ENCODE peak calls at places on chromosomes 12 and 14, in seven cellular contexts. G is dorsolateral prefrontal cortex, Q is adrenal gland, Z is SK-N-SH, P is PC-3, U is iPS DF 6.9, D is aorta. E is an unnamed sample.

GRCh38 chr12:4742421-4742970 is 22.3 kb downstream of the GALNT8 start:
- DNase-seq in G (no peak), Q (no peak), Z (no peak), P (no peak), U (no peak), D (no peak), E (no peak)

GRCh38 chr12:129531004-129531403 is 372.8 kb downstream of the TMEM132D start:
- DNase-seq in G (no peak), Q (no peak), Z (no peak), P (peak; percentile 19), U (no peak), D (no peak), E (no peak)

GRCh38 chr12:6703631-6704030 is 3.0 kb upstream of the PIANP start:
- DNase-seq in G (no peak), Q (no peak), Z (no peak), P (no peak), U (no peak), D (peak; percentile 28), E (no peak)

GRCh38 chr12:42701079-42701478 is 111.5 kb upstream of the PRICKLE1 start:
- DNase-seq in G (no peak), Q (no peak), Z (no peak), P (no peak), U (no peak), D (no peak), E (no peak)

GRCh38 chr14:90091393-90091792 is 29.6 kb downstream of the KCNK13 start:
- DNase-seq in G (no peak), Q (no peak), Z (peak; percentile 50), P (peak; percentile 93), U (no peak), D (no peak), E (peak; percentile 89)

GRCh38 chr14:33836203-33836894 is 114.5 kb downstream of the EGLN3 start:
- DNase-seq in G (no peak), Q (no peak), Z (no peak), P (no peak), U (no peak), D (no peak), E (no peak)

GRCh38 chr12:51368640-51369517 is 22.3 kb downstream of the GALNT6 start:
- DNase-seq in G (no peak), Q (peak; percentile 36), Z (no peak), P (no peak), U (no peak), D (peak; percentile 66), E (no peak)

GRCh38 chr12:118456741-118457140 is 80.4 kb downstream of the SUDS3 start:
- DNase-seq in G (no peak), Q (no peak), Z (no peak), P (no peak), U (no peak), D (no peak), E (no peak)

GRCh38 chr12:107670999-107671643 is 14.5 kb upstream of the PWP1 start:
- DNase-seq in G (no peak), Q (no peak), Z (no peak), P (peak; percentile 20), U (peak; percentile 68), D (no peak), E (peak; percentile 34)

GRCh38 chr12:55931317-55931779 is 386 bp downstream of the DGKA start:
- DNase-seq in G (no peak), Q (no peak), Z (no peak), P (no peak), U (no peak), D (no peak), E (no peak)

GRCh38 chr12:111597731-111598636 is 1.1 kb downstream of the ATXN2 start:
- DNase-seq in G (peak; percentile 42), Q (peak; percentile 58), Z (peak; percentile 88), P (peak; percentile 30), U (no peak), D (peak; percentile 73), E (peak; percentile 55)

GRCh38 chr12:76127588-76127987 is 43.1 kb upstream of the NAP1L1 start:
- DNase-seq in G (no peak), Q (no peak), Z (no peak), P (no peak), U (no peak), D (no peak), E (no peak)
- H3K27ac ChIP-seq in G (no peak overlapping the region), Q (no peak overlapping the region), Z (no peak overlapping the region), P (no peak overlapping the region), U (no peak overlapping the region), D (no peak overlapping the region), E (no peak overlapping the region)

GRCh38 chr12:71426030-71426570 is 13.5 kb upstream of the LGR5 start:
- DNase-seq in G (no peak), Q (no peak), Z (no peak), P (no peak), U (no peak), D (no peak), E (no peak)

GRCh38 chr12:71415336-71416231 is 24.0 kb upstream of the LGR5 start:
- DNase-seq in G (no peak), Q (no peak), Z (peak; percentile 68), P (peak; percentile 81), U (no peak), D (no peak), E (peak; percentile 73)

GRCh38 chr12:71426648-71427047 is 12.9 kb upstream of the LGR5 start:
- DNase-seq in G (no peak), Q (no peak), Z (no peak), P (peak; percentile 50), U (no peak), D (no peak), E (peak; percentile 38)

GRCh38 chr12:71425568-71425967 is 14.0 kb upstream of the LGR5 start:
- DNase-seq in G (no peak), Q (no peak), Z (no peak), P (no peak), U (no peak), D (no peak), E (no peak)

GRCh38 chr12:71421007-71421406 is 18.6 kb upstream of the LGR5 start:
- DNase-seq in G (no peak), Q (no peak), Z (no peak), P (no peak), U (no peak), D (no peak), E (no peak)
- H3K4me3 ChIP-seq in G (no peak overlapping the region), Q (no peak overlapping the region), Z (no peak overlapping the region), P (no peak overlapping the region), U (no peak overlapping the region), D (no peak overlapping the region), E (no peak overlapping the region)

DNA sequence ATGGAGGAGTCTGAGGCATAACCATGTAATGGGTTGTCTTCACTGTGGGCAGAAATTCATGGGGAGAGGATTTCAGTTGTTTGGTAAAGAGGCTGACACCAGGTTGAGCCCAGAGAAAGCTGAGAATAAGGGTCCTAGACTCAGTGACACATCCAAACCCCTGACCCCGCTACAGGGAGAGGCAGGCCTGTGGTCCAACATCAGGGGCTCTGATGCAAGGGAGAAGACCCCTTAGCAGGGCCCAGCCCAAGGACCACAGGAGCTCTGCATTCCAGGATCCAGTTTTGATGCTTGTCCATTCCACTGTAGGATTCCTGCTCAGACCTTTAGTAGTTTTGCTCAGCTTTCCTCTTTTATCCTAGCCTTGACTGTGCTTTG is 15.5 kb downstream of the GPR68 start:
- DNase-seq in G (no peak), Q (no peak), Z (no peak), P (no peak), U (no peak), D (no peak), E (no peak)
- H3K27ac ChIP-seq in G (no peak overlapping the region), Q (no peak overlapping the region), Z (no peak overlapping the region), P (peak overlapping the region; percentile 89), U (no peak overlapping the region), D (no peak overlapping the region), E (no peak overlapping the region)

GRCh38 chr12:116968986-116969385 is 58.2 kb downstream of the FBXW8 start:
- DNase-seq in G (no peak), Q (no peak), Z (no peak), P (no peak), U (no peak), D (no peak), E (no peak)
- H3K4me3 ChIP-seq in G (no peak overlapping the region), Q (no peak overlapping the region), Z (no peak overlapping the region), P (no peak overlapping the region), U (no peak overlapping the region), D (no peak overlapping the region), E (no peak overlapping the region)

DNA sequence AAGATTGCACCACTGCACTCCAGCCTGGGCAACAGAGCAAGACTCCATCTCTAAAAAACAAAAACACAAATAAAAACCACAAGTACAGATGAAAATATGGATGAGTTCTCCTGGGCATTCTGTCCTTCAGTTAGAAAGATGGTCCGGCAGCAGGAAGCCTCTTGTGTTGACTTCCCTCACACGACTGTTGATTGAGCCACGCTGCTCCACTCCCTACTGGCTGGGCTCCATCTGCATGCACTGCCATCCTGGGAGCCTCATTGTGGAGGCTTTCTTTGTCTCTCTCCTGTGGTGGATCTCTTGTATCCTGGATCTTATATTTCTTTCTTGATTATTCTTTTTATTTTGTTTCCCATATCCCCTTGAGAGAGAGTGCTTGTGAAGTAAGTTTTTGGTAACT is 30.8 kb upstream of the TBC1D30 start:
- DNase-seq in G (no peak), Q (no peak), Z (no peak), P (no peak), U (no peak), D (no peak), E (no peak)
- H3K27ac ChIP-seq in G (no peak overlapping the region), Q (no peak overlapping the region), Z (no peak overlapping the region), P (no peak overlapping the region), U (no peak overlapping the region), D (no peak overlapping the region), E (no peak overlapping the region)

DNA sequence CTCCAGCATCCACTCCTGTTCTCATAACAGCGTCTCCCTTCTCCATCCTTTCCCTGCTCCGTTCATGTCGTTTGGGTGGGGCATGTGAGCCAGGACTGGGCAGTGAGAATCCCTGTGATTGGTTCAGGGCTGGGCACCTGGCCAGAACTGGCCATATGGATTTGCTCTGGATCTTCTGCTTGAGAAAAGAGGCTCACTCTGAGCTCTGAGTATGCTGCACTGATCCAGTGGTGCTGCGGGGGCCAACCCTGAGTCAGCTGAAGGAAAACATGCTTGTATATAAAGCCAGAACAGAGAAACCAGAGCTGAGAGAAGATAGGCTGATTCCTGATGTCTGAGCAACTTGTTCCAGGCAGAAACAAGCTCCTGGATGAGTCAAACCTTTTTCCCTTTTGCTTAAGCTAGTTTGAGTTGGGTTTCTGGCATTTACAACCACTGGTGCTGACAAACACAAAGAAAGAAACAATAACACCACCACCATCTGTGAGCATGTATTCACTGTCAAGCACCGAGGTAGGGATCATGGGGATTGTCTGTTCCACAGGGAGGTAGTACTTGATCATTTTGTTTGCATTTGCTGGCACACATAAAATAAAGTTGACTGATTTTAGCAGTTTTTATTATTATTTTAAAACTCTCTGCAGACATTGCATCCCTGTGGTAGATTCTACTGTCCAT is 14.0 kb upstream of the HPD start:
- DNase-seq in G (peak; percentile 56), Q (peak; percentile 31), Z (peak; percentile 86), P (peak; percentile 36), U (no peak), D (peak; percentile 55), E (peak; percentile 20)
- H3K4me3 ChIP-seq in G (no peak overlapping the region), Q (no peak overlapping the region), Z (no peak overlapping the region), P (no peak overlapping the region), U (no peak overlapping the region), D (no peak overlapping the region), E (no peak overlapping the region)